ENCODE peak calls at places on chromosomes 13 and 19, in nine cellular contexts. U, R, O, Y, F, K, Z, J and P are unnamed samples.

GRCh38 chr13:48875071-48875470 is 100.6 kb upstream of the FNDC3A start:
- DNase-seq in K (no peak), J (no peak), O (no peak), U (no peak), R (no peak), Y (no peak), Z (no peak), F (no peak), P (no peak)

GRCh38 chr13:60261432-60262351 is 98.0 kb upstream of the DIAPH3 start:
- DNase-seq in O (no peak), Z (no peak), U (no peak), R (peak; percentile 83), K (no peak), Y (no peak), J (no peak), F (no peak), P (no peak)

GRCh38 chr13:49540552-49540951 is 44.8 kb downstream of the PHF11 start:
- DNase-seq in K (peak; percentile 9), U (no peak), J (no peak), R (peak; percentile 35), O (no peak), Z (no peak), F (peak; percentile 79), Y (no peak), P (no peak)

GRCh38 chr19:2816641-2817040 is 3.0 kb upstream of the ZNF554 start:
- DNase-seq in Y (no peak), R (no peak), Z (no peak), O (no peak), K (no peak), J (no peak), U (no peak), F (no peak), P (no peak)

GRCh38 chr13:105774739-105775460 is 760.6 kb downstream of the EFNB2 start:
- DNase-seq in O (no peak), U (no peak), R (peak; percentile 14), Y (no peak), Z (no peak), K (no peak), J (no peak), F (no peak), P (no peak)

GRCh38 chr13:48923376-48923775 is 52.3 kb upstream of the FNDC3A start:
- DNase-seq in R (no peak), K (no peak), Z (no peak), F (no peak), J (no peak), U (no peak), Y (no peak), O (no peak), P (no peak)

GRCh38 chr13:101433895-101434294 is 17.6 kb upstream of the NALCN start:
- DNase-seq in R (no peak), J (no peak), K (no peak), U (no peak), Z (peak; percentile 44), F (no peak), O (no peak), Y (no peak), P (no peak)

GRCh38 chr13:74145249-74145970 is 11.2 kb upstream of the KLF12 start:
- DNase-seq in O (no peak), R (no peak), F (peak; percentile 65), J (no peak), Z (peak; percentile 60), K (peak; percentile 85), U (no peak), Y (no peak), P (peak; percentile 32)

GRCh38 chr19:39304701-39305571 is 8.7 kb downstream of the IFNL1 start:
- DNase-seq in F (no peak), J (no peak), O (no peak), Y (no peak), R (peak; percentile 79), Z (no peak), K (no peak), U (no peak), P (no peak)

GRCh38 chr13:110125157-110125556 is 181.8 kb downstream of the COL4A1 start:
- DNase-seq in O (no peak), Y (no peak), U (no peak), Z (no peak), J (no peak), R (peak; percentile 5), F (no peak), K (no peak), P (no peak)

GRCh38 chr19:42057856-42058255 is 12.2 kb downstream of the GRIK5 start:
- DNase-seq in R (no peak), J (no peak), Z (no peak), F (no peak), U (no peak), K (no peak), Y (no peak), O (no peak), P (no peak)

GRCh38 chr19:10855879-10856522 is 7.8 kb downstream of the C19orf38 start:
- DNase-seq in O (peak; percentile 20), U (no peak), Z (no peak), K (no peak), Y (no peak), R (peak; percentile 53), J (no peak), F (peak; percentile 22), P (no peak)

GRCh38 chr13:114076329-114076761 is 56.1 kb downstream of the RASA3 start:
- DNase-seq in O (no peak), Y (no peak), Z (no peak), F (no peak), K (no peak), U (no peak), J (no peak), R (peak; percentile 10), P (no peak)

GRCh38 chr19:10037809-10038208 is 24.5 kb downstream of the RDH8 start:
- DNase-seq in U (no peak), Y (no peak), F (no peak), R (no peak), Z (no peak), K (no peak), O (no peak), J (no peak), P (no peak)

GRCh38 chr19:40302224-40303011 is 17.3 kb upstream of the AKT2 start:
- DNase-seq in R (no peak), Z (no peak), U (no peak), J (no peak), K (no peak), O (no peak), Y (no peak), F (no peak), P (no peak)

GRCh38 chr19:39152066-39152465 is 26.5 kb downstream of the PAK4 start:
- DNase-seq in K (no peak), U (no peak), Y (no peak), Z (no peak), O (no peak), R (no peak), J (no peak), F (no peak), P (no peak)

GRCh38 chr19:32908641-32909190 is 39.1 kb upstream of the SLC7A9 start:
- DNase-seq in Y (no peak), Z (no peak), J (no peak), K (no peak), F (no peak), R (peak; percentile 75), U (no peak), O (no peak), P (no peak)

GRCh38 chr19:30207357-30207756 is 164.8 kb upstream of the ZNF536 start:
- DNase-seq in Y (no peak), U (no peak), J (no peak), Z (no peak), F (no peak), K (no peak), O (no peak), R (no peak), P (no peak)

GRCh38 chr13:24050292-24050711 is 110.2 kb upstream of the SPATA13 start:
- DNase-seq in O (no peak), U (no peak), F (peak; percentile 69), J (peak; percentile 70), Z (peak; percentile 66), R (no peak), Y (no peak), K (peak; percentile 86), P (peak; percentile 56)

GRCh38 chr19:36213793-36214387 is 575 bp downstream of the ZNF565 start:
- DNase-seq in R (no peak), J (no peak), Y (peak; percentile 3), Z (peak; percentile 37), O (peak; percentile 50), F (peak; percentile 28), K (no peak), U (peak; percentile 19), P (peak; percentile 10)

GRCh38 chr19:18433039-18433691 is 4.8 kb downstream of the ISYNA1 start:
- DNase-seq in F (no peak), K (peak; percentile 47), U (no peak), J (no peak), Y (no peak), O (no peak), Z (no peak), R (no peak), P (no peak)

GRCh38 chr13:107234315-107234714 is 666.4 kb upstream of the ARGLU1 start:
- DNase-seq in O (no peak), Y (no peak), Z (no peak), K (no peak), J (no peak), R (no peak), U (no peak), F (no peak), P (no peak)

GRCh38 chr19:7539827-7540425 is 4.4 kb downstream of the PNPLA6 start:
- DNase-seq in K (no peak), U (no peak), R (no peak), J (no peak), O (no peak), Y (no peak), Z (no peak), F (no peak), P (no peak)

GRCh38 chr19:7894612-7895309 is 6.5 kb downstream of the LRRC8E start:
- DNase-seq in K (no peak), O (no peak), Y (no peak), F (no peak), U (no peak), Z (no peak), R (peak; percentile 79), J (peak; percentile 73), P (no peak)

GRCh38 chr19:45632468-45633196 is 6.6 kb downstream of the EML2 start:
- DNase-seq in O (peak; percentile 52), K (peak; percentile 95), U (no peak), R (peak; percentile 95), Y (no peak), J (peak; percentile 79), Z (peak; percentile 94), F (peak; percentile 91), P (peak; percentile 99)

GRCh38 chr19:47661571-47661970 is 51.7 kb upstream of the EHD2 start:
- DNase-seq in K (no peak), J (no peak), F (no peak), U (no peak), O (no peak), R (no peak), Z (peak; percentile 13), Y (no peak), P (peak; percentile 15)

GRCh38 chr19:56137405-56137804 is 3.7 kb upstream of the ZNF444 start:
- DNase-seq in J (peak; percentile 93), K (no peak), F (no peak), U (no peak), Z (no peak), O (no peak), Y (no peak), R (no peak), P (no peak)

GRCh38 chr19:53553865-53554791 is 16.2 kb downstream of the ZNF331 start:
- DNase-seq in O (peak; percentile 84), J (peak; percentile 90), R (peak; percentile 63), Z (peak; percentile 84), F (peak; percentile 94), K (peak; percentile 93), Y (peak; percentile 79), U (peak; percentile 41), P (peak; percentile 90)

GRCh38 chr19:35240322-35240721 is 8.5 kb upstream of the LSR start:
- DNase-seq in Y (no peak), K (no peak), U (no peak), R (no peak), J (no peak), F (no peak), Z (no peak), O (no peak), P (no peak)

GRCh38 chr19:36819130-36819630 is 19.0 kb downstream of the ZNF790 start:
- DNase-seq in K (no peak), Z (no peak), O (no peak), Y (no peak), F (peak; percentile 12), J (no peak), R (no peak), U (no peak), P (no peak)

GRCh38 chr13:110308377-110309158 is 1.5 kb downstream of the COL4A2 start:
- DNase-seq in U (no peak), R (peak; percentile 75), Z (peak; percentile 67), F (peak; percentile 83), O (no peak), Y (no peak), J (no peak), K (peak; percentile 79), P (no peak)